ENCODE peak calls at places on chromosomes 1 and 21, in six cellular contexts. A is left lung; B is heart right ventricle; X is aorta; M is CD8-positive, alpha-beta memory T cell; W is lower lobe of right lung. E is an unnamed sample. For H3K4me1, the result is how much of the 10 kb centered on the place peaks cover.

GRCh38 chr1:6028042-6028895 is 17.4 kb upstream of the KCNAB2 start:
- DNase-seq in A (peak), B (no peak), X (peak), M (peak), W (peak), E (peak)

GRCh38 chr1:67367370-67368345 is 60.0 kb downstream of the IL12RB2 start:
- DNase-seq in A (no peak), B (peak), X (peak), M (no peak), W (no peak), E (no peak)

GRCh38 chr1:228037401-228038386 is 30.9 kb downstream of the WNT3A start:
- DNase-seq in A (no peak), B (no peak), X (peak), M (no peak), W (no peak), E (peak)

GRCh38 chr1:113453771-113454083 is 63.4 kb downstream of the MAGI3 start:
- DNase-seq in A (no peak), B (no peak), X (no peak), M (no peak), W (no peak), E (no peak)

GRCh38 chr1:58067082-58067481 is 479.4 kb downstream of the OMA1 start:
- DNase-seq in A (no peak), B (no peak), X (no peak), M (no peak), W (no peak), E (no peak)

GRCh38 chr1:100943533-100943932 is 47.6 kb downstream of the SLC30A7 start:
- DNase-seq in A (no peak), B (no peak), X (no peak), M (no peak), W (no peak), E (no peak)

GRCh38 chr1:48947761-48948537 is 171.3 kb upstream of the BEND5 start:
- DNase-seq in A (no peak), B (no peak), X (no peak), M (no peak), W (no peak), E (no peak)

GRCh38 chr1:237748192-237748591 is 142.5 kb downstream of the ZP4 start:
- DNase-seq in A (no peak), B (no peak), X (no peak), M (no peak), W (no peak), E (no peak)

GRCh38 chr1:160858127-160858909 is 4.4 kb downstream of the CD244 start:
- DNase-seq in A (no peak), B (no peak), X (peak), M (no peak), W (no peak), E (no peak)

GRCh38 chr1:47797555-47797954 is 199.6 kb downstream of the TRABD2B start:
- DNase-seq in A (no peak), B (no peak), X (no peak), M (no peak), W (no peak), E (no peak)

GRCh38 chr1:19559641-19560040 is 74.3 kb upstream of the CAPZB start:
- DNase-seq in A (no peak), B (no peak), X (no peak), M (no peak), W (no peak), E (no peak)

GRCh38 chr1:207219979-207220889 is 101.2 kb upstream of the CD55 start:
- DNase-seq in A (peak), B (no peak), X (no peak), M (no peak), W (peak), E (no peak)

GRCh38 chr1:197029749-197030148 is 37.3 kb downstream of the F13B start:
- DNase-seq in A (no peak), B (no peak), X (no peak), M (no peak), W (no peak), E (no peak)

GRCh38 chr1:209490013-209490412 is 93.5 kb upstream of the CAMK1G start:
- DNase-seq in A (no peak), B (no peak), X (no peak), M (no peak), W (no peak), E (no peak)

GRCh38 chr1:224922404-224923164 is 6.9 kb upstream of the DNAH14 start:
- DNase-seq in A (no peak), B (no peak), X (no peak), M (no peak), W (no peak), E (no peak)

GRCh38 chr1:34901919-34902318 is 27.5 kb downstream of the DLGAP3 start:
- DNase-seq in A (no peak), B (no peak), X (no peak), M (no peak), W (no peak), E (no peak)

GRCh38 chr1:163124812-163125211 is 55.7 kb downstream of the RGS4 start:
- DNase-seq in A (no peak), B (no peak), X (no peak), M (no peak), W (no peak), E (no peak)

GRCh38 chr1:177546346-177546745 is 375.6 kb downstream of the BRINP2 start:
- DNase-seq in A (no peak), B (no peak), X (no peak), M (no peak), W (no peak), E (no peak)

GRCh38 chr21:41744028-41744940 is 22.6 kb downstream of the RIPK4 start:
- DNase-seq in A (no peak), B (no peak), X (no peak), M (no peak), W (no peak), E (no peak)

GRCh38 chr1:2045468-2046224 is 4.6 kb upstream of the PRKCZ start:
- DNase-seq in A (no peak), B (no peak), X (no peak), M (no peak), W (no peak), E (no peak)

GRCh38 chr1:229557913-229558414 is 543 bp downstream of the ABCB10 start:
- DNase-seq in A (peak), B (peak), X (peak), M (peak), W (peak), E (peak)

GRCh38 chr1:145846191-145846590 is 761 bp downstream of the NUDT17 start:
- DNase-seq in A (no peak), B (peak), X (peak), M (no peak), W (no peak), E (no peak)

GRCh38 chr1:209456878-209457277 is 126.6 kb upstream of the CAMK1G start:
- DNase-seq in A (no peak), B (no peak), X (no peak), M (no peak), W (no peak), E (no peak)

GRCh38 chr1:81585371-81585770 is 215.4 kb upstream of the ADGRL2 start:
- DNase-seq in A (no peak), B (no peak), X (no peak), M (no peak), W (no peak), E (no peak)

GRCh38 chr1:101002551-101002950 is 23.0 kb downstream of the DPH5 start:
- DNase-seq in A (no peak), B (no peak), X (no peak), M (no peak), W (no peak), E (no peak)

GRCh38 chr1:34312359-34312758 is 135.7 kb downstream of the C1orf94 start:
- DNase-seq in A (no peak), B (no peak), X (no peak), M (no peak), W (no peak), E (no peak)

GRCh38 chr1:30975217-30975616 is 66.7 kb upstream of the SDC3 start:
- DNase-seq in A (no peak), B (no peak), X (no peak), M (no peak), W (no peak), E (no peak)

GRCh38 chr1:7826363-7826762 is 26.5 kb downstream of the UTS2 start:
- DNase-seq in A (no peak), B (no peak), X (no peak), M (no peak), W (no peak), E (no peak)

GRCh38 chr1:212315907-212316306 is 30.7 kb downstream of the PPP2R5A start:
- DNase-seq in A (no peak), B (no peak), X (no peak), M (no peak), W (no peak), E (no peak)

GRCh38 chr1:185935360-185935759 is 201.2 kb downstream of the HMCN1 start:
- DNase-seq in A (no peak), B (no peak), X (no peak), M (no peak), W (no peak), E (no peak)

GRCh38 chr1:101174722-101175121 is 62.1 kb upstream of the S1PR1 start:
- DNase-seq in A (no peak), B (no peak), X (no peak), M (no peak), W (no peak), E (no peak)

GRCh38 chr1:46725736-46726108 is 6.8 kb upstream of the EFCAB14 start:
- DNase-seq in A (no peak), B (no peak), X (no peak), M (no peak), W (no peak), E (no peak)

GRCh38 chr1:5768014-5768413 is 224.2 kb downstream of the NPHP4 start:
- DNase-seq in A (no peak), B (no peak), X (peak), M (no peak), W (no peak), E (no peak)

GRCh38 chr1:72620453-72620852 is 338.1 kb upstream of the NEGR1 start:
- DNase-seq in A (no peak), B (no peak), X (no peak), M (no peak), W (no peak), E (no peak)

GRCh38 chr1:150549496-150550221 is 451 bp downstream of the ADAMTSL4 start:
- DNase-seq in A (peak), B (no peak), X (no peak), M (no peak), W (no peak), E (no peak)
- H3K27ac ChIP-seq in A (peak), B (peak), X (peak), M (peak), W (peak), E (no peak)

GRCh38 chr21:45533731-45534571 is 8.3 kb downstream of the SLC19A1 start:
- DNase-seq in A (peak), B (no peak), X (peak), M (no peak), W (peak), E (no peak)

GRCh38 chr21:45532826-45533730 is 9.2 kb downstream of the SLC19A1 start:
- DNase-seq in A (peak), B (no peak), X (peak), M (no peak), W (peak), E (no peak)

GRCh38 chr21:45536301-45537081 is 5.7 kb downstream of the SLC19A1 start:
- DNase-seq in A (peak), B (no peak), X (peak), M (no peak), W (peak), E (no peak)

GRCh38 chr21:45535341-45536081 is 6.7 kb downstream of the SLC19A1 start:
- DNase-seq in A (peak), B (no peak), X (peak), M (no peak), W (peak), E (no peak)

GRCh38 chr21:45534591-45535331 is 7.5 kb downstream of the SLC19A1 start:
- DNase-seq in A (peak), B (peak), X (peak), M (no peak), W (peak), E (peak)
- H3K4me1 ChIP-seq in A (under half), B (under half), X (under half), M (under half), W (under half), E (under half)

GRCh38 chr1:28813931-28814465 is 2.0 kb downstream of the OPRD1 start:
- DNase-seq in A (no peak), B (no peak), X (no peak), M (no peak), W (no peak), E (no peak)
- H3K27ac ChIP-seq in A (no peak), B (no peak), X (no peak), M (no peak), W (no peak), E (no peak)

DNA sequence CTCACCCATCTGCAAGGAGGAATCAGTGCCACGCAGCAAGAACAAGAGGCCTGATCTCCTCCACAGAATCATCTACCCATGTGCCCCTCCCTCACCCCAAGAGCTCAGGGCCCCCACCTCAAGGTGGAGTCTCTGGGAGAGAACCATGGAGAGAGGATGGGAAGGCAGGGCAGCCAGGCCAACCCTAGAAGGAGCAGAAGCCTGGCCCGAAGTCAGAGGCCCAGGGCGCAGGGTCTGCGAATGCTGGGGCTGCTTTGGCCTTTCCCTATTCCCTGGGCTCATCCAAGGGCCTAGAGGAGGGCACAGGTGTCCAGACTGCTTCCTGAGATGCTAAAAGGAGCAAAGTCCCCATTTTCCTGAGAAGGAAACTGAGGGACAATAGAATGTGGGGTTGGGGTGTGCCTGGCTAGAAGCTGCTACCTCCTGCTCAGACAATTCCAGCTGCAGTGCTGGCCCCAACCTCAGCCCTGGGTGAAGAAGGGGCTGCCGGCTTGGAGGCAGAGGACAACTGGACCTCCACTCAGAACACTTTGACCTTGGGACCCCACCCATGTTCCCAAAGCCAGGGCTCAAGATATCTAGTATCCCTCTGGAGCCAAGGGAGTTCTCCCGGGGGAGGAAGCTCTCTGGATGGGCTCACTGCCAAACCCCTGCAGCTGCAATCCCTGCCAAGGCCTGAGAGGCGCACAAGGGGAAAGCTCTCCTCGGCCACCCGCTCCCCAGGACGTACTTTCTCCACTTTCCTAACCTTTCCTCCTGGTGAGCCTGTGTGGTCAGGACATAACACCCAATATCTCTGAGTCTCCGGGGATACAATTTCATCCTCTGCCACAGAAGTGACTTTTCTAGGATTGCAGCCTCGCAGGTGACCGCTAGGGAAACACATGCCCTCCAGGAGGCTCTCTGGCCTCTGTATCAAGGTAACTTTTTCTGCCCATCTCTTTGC is 16.6 kb upstream of the LEMD1 start:
- DNase-seq in A (peak), B (peak), X (peak), M (no peak), W (peak), E (no peak)
- H3K4me1 ChIP-seq in A (under half), B (under half), X (under half), M (under half), W (under half), E (under half)

DNA sequence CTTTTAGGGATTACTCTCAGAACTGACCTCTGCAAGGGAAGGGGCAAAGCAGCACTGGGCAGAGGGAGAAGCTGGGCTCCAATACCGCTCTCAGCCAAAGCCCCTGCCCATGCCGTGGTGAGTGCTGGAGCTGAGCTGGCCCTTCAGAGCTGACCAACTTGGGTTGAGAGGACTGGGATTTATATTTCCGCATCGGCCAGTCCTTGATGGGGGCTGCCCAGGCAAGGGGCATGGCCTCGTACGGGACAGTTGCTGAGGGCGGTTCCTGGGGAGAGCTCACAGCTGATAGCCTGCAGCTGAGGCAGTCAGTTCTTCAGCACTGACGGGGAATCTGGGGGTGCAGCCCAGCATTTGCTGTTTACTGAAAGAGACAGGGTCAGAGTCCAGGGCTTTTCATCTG is 8.0 kb downstream of the HUNK start:
- DNase-seq in A (peak), B (no peak), X (no peak), M (no peak), W (no peak), E (no peak)
- H3K27ac ChIP-seq in A (no peak), B (no peak), X (no peak), M (no peak), W (no peak), E (no peak)

DNA sequence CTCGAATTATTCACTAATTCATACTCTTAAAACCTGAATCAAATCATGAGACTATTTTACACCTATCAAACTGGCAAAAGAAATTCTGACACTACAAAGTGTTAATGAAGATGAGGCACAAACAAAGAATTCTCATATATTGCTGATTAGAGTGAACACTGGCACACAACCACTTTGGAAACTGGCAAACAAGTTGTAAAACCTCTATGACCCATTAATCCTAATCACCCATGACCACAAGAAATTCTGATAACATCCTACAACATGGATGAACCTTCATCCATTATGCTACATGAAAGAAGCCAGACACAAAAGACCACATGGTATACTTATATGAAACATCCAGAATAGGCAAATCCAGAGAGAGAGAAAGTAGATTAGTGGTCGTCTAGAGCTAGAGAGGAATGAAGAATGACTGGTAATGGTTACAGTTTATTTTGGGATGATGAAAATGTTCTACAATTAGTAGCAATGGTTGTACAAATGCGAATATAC is 8.5 kb downstream of the GPBP1L1 start:
- DNase-seq in A (no peak), B (no peak), X (no peak), M (no peak), W (no peak), E (no peak)
- H3K4me1 ChIP-seq in A (under half), B (under half), X (under half), M (half or more), W (half or more), E (half or more)

GRCh38 chr1:198295186-198295585 is 138.4 kb downstream of the NEK7 start:
- DNase-seq in A (no peak), B (no peak), X (no peak), M (no peak), W (no peak), E (no peak)
- H3K27ac ChIP-seq in A (no peak), B (no peak), X (no peak), M (no peak), W (no peak), E (no peak)

DNA sequence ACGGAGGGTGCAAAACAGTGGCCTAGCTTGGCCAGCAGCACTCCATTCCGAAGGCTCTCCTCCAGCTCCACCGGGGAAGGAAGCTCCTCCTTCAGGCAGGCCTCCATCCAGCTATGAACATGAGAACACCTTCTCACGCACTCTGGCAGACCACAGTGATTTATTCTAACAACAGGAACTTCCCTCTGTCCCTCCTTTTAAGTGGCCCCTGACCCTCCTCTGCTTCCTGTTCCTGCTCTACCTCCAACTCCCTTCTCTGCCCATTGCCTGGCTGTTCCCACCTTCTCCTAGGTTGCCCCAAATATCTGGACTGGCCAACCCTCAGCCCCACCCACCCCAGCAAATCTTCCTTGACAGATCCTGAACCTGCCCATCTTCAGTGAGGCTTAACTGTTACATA is 5.9 kb downstream of the IQGAP3 start:
- DNase-seq in A (no peak), B (no peak), X (peak), M (no peak), W (no peak), E (no peak)
- H3K4me1 ChIP-seq in A (under half), B (under half), X (under half), M (under half), W (under half), E (under half)

DNA sequence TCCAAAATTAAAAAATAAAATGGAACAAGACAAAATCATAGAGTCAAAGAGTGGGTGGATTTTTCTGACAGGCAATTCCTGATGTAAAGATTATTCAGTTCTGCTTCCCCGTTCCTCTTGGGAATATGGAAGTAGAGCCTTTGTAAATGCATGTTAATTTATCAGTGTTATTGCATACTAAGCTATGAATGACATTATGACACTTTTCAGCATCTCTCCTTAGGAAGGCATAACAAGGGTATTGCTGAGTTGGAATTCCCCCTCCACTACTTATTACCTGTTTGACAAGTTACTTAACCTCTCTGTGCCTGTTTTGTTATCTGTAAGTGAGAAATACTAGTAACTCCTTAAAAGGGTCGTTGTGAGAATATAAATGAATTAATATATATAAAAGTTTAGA is 640.4 kb downstream of the LMO4 start:
- DNase-seq in A (no peak), B (no peak), X (no peak), M (no peak), W (no peak), E (no peak)
- H3K27ac ChIP-seq in A (peak), B (peak), X (peak), M (no peak), W (no peak), E (no peak)